ENCODE peak calls at places on chromosomes 5 and 9, in eight cellular contexts. N is upper lobe of right lung, T is OCI-LY7, X is A549, C is endothelial cell of umbilical vein, E is HCT116, S is hepatocyte, L is psoas muscle. G is an unnamed sample. For H3K4me1, the result is how much of the 10 kb centered on the place peaks cover.

GRCh38 chr5:89901983-89902382 is 507.6 kb downstream of the CETN3 start:
- DNase-seq in X (no peak), N (no peak), E (no peak), T (no peak), S (no peak), L (no peak), C (no peak), G (peak)

GRCh38 chr5:57791875-57792274 is 309.3 kb upstream of the ACTBL2 start:
- DNase-seq in E (no peak), L (no peak), S (no peak), X (no peak), T (no peak), C (no peak), N (no peak), G (no peak)

GRCh38 chr5:139649082-139649991 is 1.2 kb downstream of the CXXC5 start:
- DNase-seq in L (no peak), T (peak), S (peak), C (no peak), E (no peak), X (no peak), N (peak), G (peak)

GRCh38 chr9:89555426-89556375 is 49.1 kb upstream of the GADD45G start:
- DNase-seq in N (no peak), C (peak), X (no peak), S (no peak), E (no peak), L (no peak), T (peak), G (peak)

GRCh38 chr5:36156619-36157018 is 4.7 kb downstream of the SKP2 start:
- DNase-seq in S (no peak), N (no peak), C (no peak), T (no peak), L (no peak), X (no peak), E (no peak), G (no peak)

GRCh38 chr5:82306151-82306550 is 28.0 kb upstream of the RPS23 start:
- DNase-seq in E (no peak), C (no peak), S (no peak), X (no peak), N (no peak), L (no peak), T (no peak), G (no peak)

GRCh38 chr9:127768666-127769065 is 9.8 kb downstream of the SH2D3C start:
- DNase-seq in T (no peak), L (no peak), S (no peak), X (no peak), E (no peak), C (peak), N (no peak), G (no peak)

GRCh38 chr9:2016411-2017208 is 1.5 kb downstream of the SMARCA2 start:
- DNase-seq in L (peak), N (peak), C (peak), T (peak), X (peak), S (peak), E (no peak), G (peak)

GRCh38 chr5:7808998-7809397 is 41.9 kb downstream of the CFAP90 start:
- DNase-seq in C (no peak), X (no peak), T (no peak), S (no peak), N (no peak), L (no peak), E (no peak), G (no peak)

DNA sequence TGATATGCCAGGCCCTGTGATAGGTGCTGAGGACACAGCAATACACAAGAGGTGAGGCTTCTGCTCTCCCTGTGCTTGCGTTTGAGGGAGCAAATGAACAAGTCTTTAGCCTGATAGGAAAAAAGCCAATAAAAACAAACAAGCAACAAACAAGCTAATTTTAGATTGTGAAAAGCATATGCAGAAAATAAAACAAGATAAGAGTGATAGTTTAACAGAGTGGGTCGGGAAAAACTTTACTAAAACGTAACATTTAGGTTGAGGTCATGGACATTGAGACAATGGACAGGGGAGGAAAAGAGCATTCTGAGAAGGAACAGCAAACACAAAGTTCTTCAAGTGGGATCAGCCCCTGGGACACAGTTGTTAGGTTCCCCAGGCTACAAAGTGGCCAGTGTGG is 4.3 kb downstream of the SMIM3 start:
- DNase-seq in S (no peak), C (peak), T (no peak), L (no peak), X (no peak), E (no peak), N (no peak), G (no peak)
- H3K4me1 ChIP-seq in S (under half), C (under half), T (under half), L (under half), X (under half), E (half or more), N (half or more), G (under half)

DNA sequence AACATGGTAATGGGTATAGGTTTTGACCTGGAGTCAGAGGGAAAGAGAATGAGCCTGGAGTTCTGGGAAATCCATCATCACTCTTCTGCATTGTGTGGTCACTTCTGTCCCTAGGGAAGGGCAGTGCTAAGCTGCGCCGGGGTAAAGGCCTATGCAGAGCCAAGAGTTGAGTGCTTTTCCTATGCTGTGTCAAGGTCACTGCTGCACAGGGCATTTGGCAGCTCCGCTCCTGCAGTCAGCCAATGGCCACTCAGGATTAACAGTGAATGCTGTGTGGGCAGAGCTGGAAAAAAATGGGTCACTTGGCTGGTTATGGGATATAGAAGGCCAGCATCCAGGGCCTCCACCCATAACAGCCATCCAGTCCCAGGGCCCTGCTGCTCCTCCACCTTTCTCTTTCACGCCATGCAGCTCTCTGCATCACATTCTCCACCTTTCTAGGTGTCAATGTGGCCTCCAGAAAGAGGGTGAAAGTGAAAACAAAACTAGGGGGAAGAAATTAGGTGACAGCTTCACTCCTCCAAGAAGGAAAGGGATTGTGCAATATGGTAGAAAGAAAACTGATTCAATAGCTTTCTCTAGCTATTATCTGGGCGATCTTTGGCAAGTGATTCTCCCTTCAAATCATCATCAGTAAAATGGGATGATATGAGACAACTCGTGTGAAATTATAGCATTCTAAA is 279.3 kb upstream of the ANKRD55 start:
- DNase-seq in C (no peak), S (no peak), T (no peak), E (no peak), X (no peak), L (peak), N (no peak), G (no peak)
- TF ChIP-seq CTCF in C (no peak), S (no peak), T (no peak), E (no peak), X (no peak), L (no peak), N (no peak), G (no peak)

GRCh38 chr9:136740971-136741884 is 1.5 kb downstream of the LCN10 start:
- DNase-seq in L (no peak), E (no peak), T (no peak), N (no peak), S (no peak), C (no peak), X (no peak), G (peak)
- H3K4me1 ChIP-seq in L (under half), E (under half), T (under half), N (under half), S (under half), C (under half), X (under half), G (under half)

GRCh38 chr9:34179528-34180138 is 790 bp downstream of the UBAP1 start:
- DNase-seq in S (peak), X (peak), T (no peak), E (no peak), L (no peak), N (peak), C (peak), G (no peak)
- TF ChIP-seq CTCF in S (no peak), X (no peak), T (no peak), E (no peak), L (no peak), N (no peak), C (no peak), G (no peak)

GRCh38 chr9:215631-216155 is 1.0 kb downstream of the DOCK8 start:
- DNase-seq in T (no peak), C (no peak), L (no peak), S (no peak), E (no peak), N (no peak), X (no peak), G (no peak)
- H3K4me1 ChIP-seq in T (under half), C (under half), L (under half), S (under half), E (under half), N (under half), X (under half), G (under half)

GRCh38 chr9:68648164-68648563 is 56.9 kb upstream of the PIP5K1B start:
- DNase-seq in T (no peak), E (no peak), S (no peak), C (no peak), X (no peak), N (no peak), L (no peak), G (no peak)
- TF ChIP-seq CTCF in T (no peak), E (no peak), S (no peak), C (no peak), X (no peak), N (no peak), L (no peak), G (no peak)

GRCh38 chr9:131972889-131973288 is 106.8 kb downstream of the MED27 start:
- DNase-seq in N (no peak), S (no peak), X (no peak), L (no peak), C (no peak), E (no peak), T (no peak), G (no peak)
- H3K4me1 ChIP-seq in N (under half), S (under half), X (under half), L (under half), C (under half), E (under half), T (under half), G (under half)

DNA sequence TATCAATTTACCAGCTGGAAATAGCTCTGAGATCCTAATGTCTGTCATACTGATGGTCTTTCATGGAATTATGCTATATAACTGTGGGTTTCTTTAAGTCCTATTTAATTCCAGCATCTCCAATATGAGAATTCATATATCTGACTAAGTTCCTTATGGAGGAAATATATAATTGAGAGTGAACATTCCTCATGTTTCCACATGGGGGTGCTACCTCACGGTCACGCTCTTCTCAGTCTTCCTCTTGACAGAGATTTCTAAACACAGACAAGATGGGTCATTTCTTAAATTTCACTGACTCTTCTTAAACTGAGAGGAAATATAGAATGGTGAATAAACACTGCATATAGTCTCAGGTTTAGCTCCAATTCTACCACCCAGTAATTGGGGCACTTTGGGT is 212.1 kb downstream of the SLF1 start:
- DNase-seq in C (peak), T (peak), S (no peak), E (peak), L (no peak), X (peak), N (no peak), G (no peak)
- TF ChIP-seq CTCF in C (no peak), T (peak), S (peak), E (peak), L (no peak), X (peak), N (peak), G (no peak)

G was measured in thyroid gland.